ENCODE peak calls at places on chromosome 5, in five cellular contexts. S is heart left ventricle, A is lower leg skin, X is GM20000, T is fibroblast of the aortic adventitia. U is an unnamed sample.

GRCh38 chr5:94901071-94901979 is 282.9 kb downstream of the SLF1 start:
- DNase-seq in S (no peak), A (no peak), X (peak), T (peak), U (no peak)

GRCh38 chr5:57537831-57538230 is 55.2 kb upstream of the ACTBL2 start:
- DNase-seq in S (no peak), A (no peak), X (no peak), T (no peak), U (no peak)

GRCh38 chr5:143678148-143678906 is 133.6 kb upstream of the HMHB1 start:
- DNase-seq in S (no peak), A (no peak), X (peak), T (no peak), U (no peak)

GRCh38 chr5:79853676-79854418 is 137.2 kb downstream of the MTX3 start:
- DNase-seq in S (no peak), A (no peak), X (no peak), T (no peak), U (no peak)

GRCh38 chr5:151612689-151613427 is 21.7 kb upstream of the FAT2 start:
- DNase-seq in S (no peak), A (no peak), X (peak), T (no peak), U (peak)

GRCh38 chr5:103364074-103364473 is 105.5 kb downstream of the MACIR start:
- DNase-seq in S (no peak), A (no peak), X (no peak), T (no peak), U (no peak)

GRCh38 chr5:124365491-124365890 is 380.9 kb downstream of the ZNF608 start:
- DNase-seq in S (no peak), A (no peak), X (no peak), T (no peak), U (no peak)

GRCh38 chr5:43833966-43834365 is 231.0 kb downstream of the NNT start:
- DNase-seq in S (no peak), A (no peak), X (no peak), T (peak), U (no peak)

GRCh38 chr5:84379749-84380148 is 4.9 kb downstream of the EDIL3 start:
- DNase-seq in S (no peak), A (no peak), X (no peak), T (peak), U (no peak)

GRCh38 chr5:142979636-142980035 is 209.5 kb downstream of the ARHGAP26 start:
- DNase-seq in S (no peak), A (no peak), X (no peak), T (no peak), U (no peak)

GRCh38 chr5:124570285-124571035 is 176.0 kb downstream of the ZNF608 start:
- DNase-seq in S (no peak), A (no peak), X (no peak), T (no peak), U (no peak)

GRCh38 chr5:64347308-64347707 is 158.5 kb upstream of the RGS7BP start:
- DNase-seq in S (no peak), A (no peak), X (no peak), T (peak), U (no peak)
- TF ChIP-seq CTCF in S (no peak), A (no peak), X (no peak), T (no peak), U (no peak)

GRCh38 chr5:53871050-53871449 is 310.6 kb downstream of the NDUFS4 start:
- DNase-seq in S (no peak), A (no peak), X (no peak), T (peak), U (no peak)
- TF ChIP-seq CTCF in S (peak), A (no peak), X (no peak), T (no peak), U (no peak)

DNA sequence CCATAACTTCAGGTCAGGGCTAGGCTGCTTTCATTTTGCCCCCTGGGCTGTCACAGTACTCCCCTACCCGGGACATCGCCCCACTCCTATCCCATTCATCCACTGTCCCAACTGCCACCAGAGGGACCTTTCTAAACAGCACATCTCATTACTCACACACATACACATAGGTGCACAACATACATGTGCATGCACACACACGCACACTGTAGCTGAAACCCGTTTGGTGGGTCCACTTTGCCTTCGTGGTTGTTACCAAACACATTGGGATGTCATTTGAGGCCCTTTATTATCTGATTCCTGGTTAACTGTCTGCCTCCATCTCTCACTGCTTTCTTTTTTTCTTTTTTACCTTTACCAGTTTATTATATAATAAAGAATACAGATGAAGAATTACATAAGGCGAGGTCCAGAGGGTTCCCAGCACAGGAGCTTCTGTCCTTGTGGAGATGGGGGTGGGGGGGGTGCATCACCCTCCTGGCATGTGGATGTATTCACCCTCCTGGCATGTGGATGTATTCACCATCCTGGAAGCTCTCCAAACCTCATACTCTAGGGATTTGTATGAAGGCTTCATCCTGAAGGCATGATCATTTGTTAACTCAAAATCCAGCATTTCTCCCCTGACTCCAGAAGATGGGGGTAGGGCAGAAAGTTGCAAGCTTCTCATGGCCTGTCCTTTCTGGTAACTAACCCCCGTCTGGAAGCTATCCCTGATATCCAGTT is 186.0 kb downstream of the GOLPH3 start:
- DNase-seq in S (no peak), A (no peak), X (no peak), T (peak), U (no peak)
- TF ChIP-seq CTCF in S (no peak), A (no peak), X (no peak), T (no peak), U (no peak)

GRCh38 chr5:134873987-134874830 is at the start of gene TXNDC15:
- DNase-seq in S (peak), A (peak), X (peak), T (peak), U (peak)
- TF ChIP-seq CTCF in S (no peak), A (no peak), X (no peak), T (no peak), U (no peak)

GRCh38 chr5:111063709-111064322 is 7.7 kb upstream of the TSLP start:
- DNase-seq in S (no peak), A (no peak), X (peak), T (peak), U (no peak)
- TF ChIP-seq CTCF in S (peak), A (no peak), X (peak), T (peak), U (no peak)

U was measured in psoas muscle.